ENCODE peak calls at places on chromosomes 2 and 18, in seven cellular contexts. One of them, this sample, is unnamed.

GRCh38 chr2:149849133-149849532 is 261.6 kb upstream of the MMADHC start:
- DNase-seq in lower leg skin: no peak
- DNase-seq in stomach: no peak
- DNase-seq in A549: no peak
- DNase-seq in adrenal gland: no peak
- DNase-seq in H54: no peak
- DNase-seq in endothelial cell of umbilical vein: no peak
- DNase-seq in this sample: no peak

GRCh38 chr18:63741769-63742168 is 33.4 kb upstream of the SERPINB7 start:
- DNase-seq in lower leg skin: no peak
- DNase-seq in stomach: no peak
- DNase-seq in A549: no peak
- DNase-seq in adrenal gland: no peak
- DNase-seq in H54: no peak
- DNase-seq in endothelial cell of umbilical vein: no peak
- DNase-seq in this sample: no peak

GRCh38 chr18:70907673-70908072 is 618.8 kb downstream of the SOCS6 start:
- DNase-seq in lower leg skin: no peak
- DNase-seq in stomach: no peak
- DNase-seq in A549: peak
- DNase-seq in adrenal gland: no peak
- DNase-seq in H54: no peak
- DNase-seq in endothelial cell of umbilical vein: peak
- DNase-seq in this sample: no peak

GRCh38 chr2:72996152-72996502 is 75.4 kb downstream of the SFXN5 start:
- DNase-seq in lower leg skin: no peak
- DNase-seq in stomach: peak
- DNase-seq in A549: no peak
- DNase-seq in adrenal gland: no peak
- DNase-seq in H54: no peak
- DNase-seq in endothelial cell of umbilical vein: no peak
- DNase-seq in this sample: no peak

GRCh38 chr2:66432801-66433694 is 1.9 kb upstream of the MEIS1 start:
- DNase-seq in lower leg skin: peak
- DNase-seq in stomach: peak
- DNase-seq in A549: peak
- DNase-seq in adrenal gland: peak
- DNase-seq in H54: peak
- DNase-seq in endothelial cell of umbilical vein: peak
- DNase-seq in this sample: peak

GRCh38 chr2:147696426-147696825 is 148.4 kb upstream of the ACVR2A start:
- DNase-seq in lower leg skin: no peak
- DNase-seq in stomach: no peak
- DNase-seq in A549: no peak
- DNase-seq in adrenal gland: no peak
- DNase-seq in H54: no peak
- DNase-seq in endothelial cell of umbilical vein: no peak
- DNase-seq in this sample: no peak

GRCh38 chr2:204183608-204184007 is 247.0 kb downstream of the ICOS start:
- DNase-seq in lower leg skin: no peak
- DNase-seq in stomach: no peak
- DNase-seq in A549: no peak
- DNase-seq in adrenal gland: no peak
- DNase-seq in H54: no peak
- DNase-seq in endothelial cell of umbilical vein: no peak
- DNase-seq in this sample: no peak

GRCh38 chr18:56238576-56238975 is 399.8 kb downstream of the TXNL1 start:
- DNase-seq in lower leg skin: no peak
- DNase-seq in stomach: no peak
- DNase-seq in A549: no peak
- DNase-seq in adrenal gland: no peak
- DNase-seq in H54: no peak
- DNase-seq in endothelial cell of umbilical vein: no peak
- DNase-seq in this sample: peak

GRCh38 chr2:54063967-54064535 is 51.4 kb upstream of the ACYP2 start:
- DNase-seq in lower leg skin: no peak
- DNase-seq in stomach: peak
- DNase-seq in A549: no peak
- DNase-seq in adrenal gland: no peak
- DNase-seq in H54: no peak
- DNase-seq in endothelial cell of umbilical vein: no peak
- DNase-seq in this sample: no peak

GRCh38 chr2:178105566-178105965 is 6.7 kb upstream of the RBM45 start:
- DNase-seq in lower leg skin: no peak
- DNase-seq in stomach: peak
- DNase-seq in A549: no peak
- DNase-seq in adrenal gland: no peak
- DNase-seq in H54: no peak
- DNase-seq in endothelial cell of umbilical vein: no peak
- DNase-seq in this sample: no peak

GRCh38 chr2:219392754-219393153 is 5.0 kb upstream of the DNPEP start:
- DNase-seq in lower leg skin: no peak
- DNase-seq in stomach: no peak
- DNase-seq in A549: no peak
- DNase-seq in adrenal gland: no peak
- DNase-seq in H54: no peak
- DNase-seq in endothelial cell of umbilical vein: no peak
- DNase-seq in this sample: no peak

GRCh38 chr2:239928457-239929350 is 96.4 kb downstream of the NDUFA10 start:
- DNase-seq in lower leg skin: no peak
- DNase-seq in stomach: peak
- DNase-seq in A549: no peak
- DNase-seq in adrenal gland: peak
- DNase-seq in H54: no peak
- DNase-seq in endothelial cell of umbilical vein: no peak
- DNase-seq in this sample: peak

GRCh38 chr2:216109962-216110614 is 940 bp downstream of the XRCC5 start:
- DNase-seq in lower leg skin: no peak
- DNase-seq in stomach: no peak
- DNase-seq in A549: peak
- DNase-seq in adrenal gland: no peak
- DNase-seq in H54: no peak
- DNase-seq in endothelial cell of umbilical vein: peak
- DNase-seq in this sample: peak

DNA sequence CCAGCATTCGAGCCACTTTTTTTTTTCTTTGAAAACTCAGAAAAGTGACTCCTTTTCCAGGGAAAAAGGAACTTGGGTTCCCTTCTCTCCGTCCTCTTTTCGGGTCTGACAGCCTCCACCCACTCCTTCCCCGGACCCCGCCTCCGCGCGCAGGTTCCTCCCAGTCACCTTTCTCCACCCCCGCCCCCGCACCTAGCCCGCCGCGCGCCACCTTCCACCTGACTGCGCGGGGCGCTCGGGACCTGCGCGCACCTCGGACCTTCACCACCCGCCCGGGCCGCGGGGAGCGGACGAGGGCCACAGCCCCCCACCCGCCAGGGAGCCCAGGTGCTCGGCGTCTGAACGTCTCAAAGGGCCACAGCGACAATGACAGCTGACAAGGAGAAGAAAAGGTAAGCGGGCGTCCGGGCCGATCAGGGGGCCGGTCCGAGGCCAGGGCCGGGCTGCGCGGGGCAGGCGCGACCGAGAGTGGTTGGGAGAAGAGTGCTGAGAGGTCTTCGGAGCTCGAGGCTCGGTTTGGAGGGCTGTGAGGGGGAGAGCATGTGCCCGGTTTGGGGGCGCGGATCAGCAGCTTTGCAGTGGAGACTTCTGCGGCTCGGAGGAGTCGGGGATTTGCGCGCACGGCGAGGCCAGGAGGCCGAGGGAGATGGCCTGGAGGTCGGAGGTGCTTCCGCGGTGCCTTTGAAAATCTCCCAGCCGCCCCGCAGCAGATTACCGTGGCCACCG is 502 bp downstream of the EPAS1 start:
- DNase-seq in lower leg skin: peak
- DNase-seq in stomach: peak
- DNase-seq in A549: peak
- DNase-seq in adrenal gland: peak
- DNase-seq in H54: peak
- DNase-seq in endothelial cell of umbilical vein: no peak
- DNase-seq in this sample: peak
- TF ChIP-seq POLR2A in lower leg skin: peak
- TF ChIP-seq POLR2A in stomach: peak
- TF ChIP-seq POLR2A in A549: no peak
- TF ChIP-seq POLR2A in adrenal gland: no peak
- TF ChIP-seq POLR2A in H54: no peak
- TF ChIP-seq POLR2A in endothelial cell of umbilical vein: no peak
- TF ChIP-seq POLR2A in this sample: peak

GRCh38 chr2:237483018-237483731 is 3.9 kb upstream of the MLPH start:
- DNase-seq in lower leg skin: peak
- DNase-seq in stomach: peak
- DNase-seq in A549: peak
- DNase-seq in adrenal gland: no peak
- DNase-seq in H54: no peak
- DNase-seq in endothelial cell of umbilical vein: peak
- DNase-seq in this sample: no peak
- TF ChIP-seq POLR2A in lower leg skin: no peak
- TF ChIP-seq POLR2A in stomach: peak
- TF ChIP-seq POLR2A in A549: peak
- TF ChIP-seq POLR2A in adrenal gland: no peak
- TF ChIP-seq POLR2A in H54: no peak
- TF ChIP-seq POLR2A in endothelial cell of umbilical vein: no peak
- TF ChIP-seq POLR2A in this sample: no peak

DNA sequence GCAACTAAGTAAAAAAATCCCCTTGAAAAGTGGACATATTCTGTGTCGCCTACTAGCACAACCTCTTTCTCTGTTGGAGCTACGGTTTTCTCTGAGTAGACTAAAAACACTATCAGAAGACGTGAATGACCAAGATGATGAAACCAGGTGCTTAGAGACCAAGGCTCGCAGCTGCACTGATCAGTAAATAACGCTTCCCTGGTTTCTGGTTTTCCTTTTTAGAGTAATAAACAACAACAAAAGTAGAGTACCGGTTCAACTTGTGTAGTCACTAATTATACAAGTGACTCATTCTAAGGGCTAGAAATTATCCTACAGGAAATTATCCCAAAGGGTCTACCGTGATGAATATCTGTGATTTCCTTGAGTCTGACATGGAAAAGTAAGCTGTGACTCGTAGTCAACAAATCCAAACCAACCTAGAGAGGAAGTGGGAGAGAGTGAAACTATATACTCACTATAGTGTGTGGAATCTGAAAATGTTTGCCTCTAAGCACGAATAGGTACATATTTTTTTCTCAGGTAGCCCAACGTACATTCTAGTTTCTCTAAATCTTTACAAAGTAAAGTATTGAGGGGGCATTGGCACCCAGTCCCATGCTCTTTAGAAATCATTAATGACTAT is 17.8 kb downstream of the RASGRP3 start:
- DNase-seq in lower leg skin: no peak
- DNase-seq in stomach: no peak
- DNase-seq in A549: no peak
- DNase-seq in adrenal gland: no peak
- DNase-seq in H54: no peak
- DNase-seq in endothelial cell of umbilical vein: peak
- DNase-seq in this sample: no peak
- TF ChIP-seq POLR2A in lower leg skin: no peak
- TF ChIP-seq POLR2A in stomach: no peak
- TF ChIP-seq POLR2A in A549: no peak
- TF ChIP-seq POLR2A in adrenal gland: no peak
- TF ChIP-seq POLR2A in H54: no peak
- TF ChIP-seq POLR2A in endothelial cell of umbilical vein: no peak
- TF ChIP-seq POLR2A in this sample: no peak

DNA sequence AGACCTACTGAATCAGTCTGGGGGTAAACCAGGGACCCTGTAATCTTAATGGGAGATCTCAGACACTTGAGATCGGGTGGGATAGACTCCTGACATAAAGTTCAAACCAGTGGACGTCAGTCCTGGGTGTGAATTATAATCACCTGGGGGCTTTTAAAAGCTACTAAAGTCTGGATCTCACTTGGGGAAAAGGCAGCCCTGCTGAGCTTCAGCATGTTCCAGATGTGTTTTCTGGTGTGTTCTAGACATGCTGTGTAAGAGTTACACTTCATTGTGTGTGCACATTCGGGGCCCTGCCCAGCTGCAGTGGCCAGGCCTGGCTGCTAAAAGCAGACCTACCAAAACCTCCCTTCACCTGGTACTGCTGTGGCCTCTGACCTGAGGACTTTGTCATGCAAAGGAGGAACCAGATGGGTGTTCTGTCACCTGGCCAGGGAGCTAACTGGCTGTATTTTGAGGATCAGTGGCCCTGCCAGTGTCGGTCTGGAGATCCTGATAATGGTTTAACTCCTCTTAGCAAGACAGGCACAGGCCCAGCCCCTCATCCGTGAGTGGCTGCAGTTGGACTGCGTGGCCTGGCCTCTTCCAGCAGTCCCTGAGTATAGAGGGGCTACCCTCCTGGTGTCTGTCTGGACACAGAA is 10.6 kb downstream of the RRM2 start:
- DNase-seq in lower leg skin: no peak
- DNase-seq in stomach: no peak
- DNase-seq in A549: no peak
- DNase-seq in adrenal gland: no peak
- DNase-seq in H54: no peak
- DNase-seq in endothelial cell of umbilical vein: no peak
- DNase-seq in this sample: peak
- TF ChIP-seq POLR2A in lower leg skin: no peak
- TF ChIP-seq POLR2A in stomach: no peak
- TF ChIP-seq POLR2A in A549: no peak
- TF ChIP-seq POLR2A in adrenal gland: no peak
- TF ChIP-seq POLR2A in H54: no peak
- TF ChIP-seq POLR2A in endothelial cell of umbilical vein: no peak
- TF ChIP-seq POLR2A in this sample: peak

This sample was measured in erythroblast.